ENCODE peak calls at places on chromosomes 6 and 20, in four cellular contexts. C, X, M and O are unnamed samples.

GRCh38 chr20:36836591-36837329 is 39.2 kb upstream of the TLDC2 start:
- DNase-seq in X (peak; percentile 76), C (peak; percentile 91), M (peak; percentile 61), O (no peak)

GRCh38 chr6:16130932-16131387 is 2.1 kb downstream of the MYLIP start:
- DNase-seq in C (peak; percentile 90), M (peak; percentile 87), X (no peak), O (peak; percentile 72)

GRCh38 chr20:62822788-62823651 is 6.2 kb downstream of the COL9A3 start:
- DNase-seq in M (no peak), X (peak; percentile 76), C (peak; percentile 96), O (peak; percentile 29)

GRCh38 chr20:34055290-34055689 is 56.8 kb downstream of the EIF2S2 start:
- DNase-seq in C (no peak), X (no peak), M (no peak), O (no peak)

GRCh38 chr20:58084566-58084965 is 143.9 kb downstream of the ANKRD60 start:
- DNase-seq in M (no peak), X (no peak), C (no peak), O (no peak)

GRCh38 chr6:158072083-158072721 is 90.5 kb downstream of the SYNJ2 start:
- DNase-seq in C (peak; percentile 80), X (peak; percentile 75), M (peak; percentile 81), O (peak; percentile 57)

GRCh38 chr6:10541591-10541990 is 20.4 kb downstream of the GCNT2 start:
- DNase-seq in M (no peak), X (no peak), C (no peak), O (no peak)

GRCh38 chr6:145349950-145350510 is 385.3 kb downstream of the EPM2A start:
- DNase-seq in M (no peak), X (no peak), C (peak; percentile 89), O (no peak)

GRCh38 chr20:6152777-6153176 is 29.9 kb upstream of the FERMT1 start:
- DNase-seq in M (no peak), C (no peak), X (no peak), O (no peak)

GRCh38 chr20:10475225-10475624 is 40.1 kb downstream of the SLX4IP start:
- DNase-seq in X (no peak), M (no peak), C (no peak), O (no peak)

GRCh38 chr20:58342104-58342945 is 32.8 kb downstream of the RAB22A start:
- DNase-seq in X (no peak), C (no peak), M (peak; percentile 19), O (no peak)

GRCh38 chr6:87944541-87944954 is 103.1 kb upstream of the SPACA1 start:
- DNase-seq in M (peak; percentile 33), C (no peak), X (no peak), O (no peak)

GRCh38 chr6:166996406-166996805 is 2.8 kb upstream of the CEP43 start:
- DNase-seq in X (no peak), M (peak; percentile 54), C (no peak), O (no peak)

GRCh38 chr20:1804129-1804503 is 91.1 kb upstream of the SIRPA start:
- DNase-seq in X (no peak), C (peak; percentile 46), M (no peak), O (no peak)

GRCh38 chr6:92122746-92123145 is 1296.6 kb downstream of the EPHA7 start:
- DNase-seq in C (peak; percentile 47), M (peak; percentile 29), X (no peak), O (no peak)

GRCh38 chr6:121951918-121952379 is 447.5 kb upstream of the HSF2 start:
- DNase-seq in M (peak; percentile 61), X (no peak), C (no peak), O (no peak)

GRCh38 chr6:108728826-108729225 is 119.4 kb upstream of the ARMC2 start:
- DNase-seq in C (no peak), M (no peak), X (no peak), O (no peak)

GRCh38 chr6:168219804-168220203 is 99.8 kb downstream of the DACT2 start:
- DNase-seq in M (no peak), C (no peak), X (no peak), O (no peak)

GRCh38 chr20:17622086-17622850 is 52.4 kb downstream of the DSTN start:
- DNase-seq in X (no peak), M (no peak), C (no peak), O (no peak)

GRCh38 chr20:15446373-15446772 is 1109.0 kb upstream of the FLRT3 start:
- DNase-seq in C (no peak), X (no peak), M (no peak), O (no peak)

GRCh38 chr6:110590821-110591351 is 114.5 kb upstream of the SLC22A16 start:
- DNase-seq in M (peak; percentile 4), C (no peak), X (no peak), O (no peak)

GRCh38 chr20:36121981-36122930 is 32.3 kb upstream of the EPB41L1 start:
- DNase-seq in X (no peak), C (peak; percentile 37), M (no peak), O (no peak)

GRCh38 chr6:18432619-18433018 is 45.5 kb downstream of the RNF144B start:
- DNase-seq in C (no peak), X (no peak), M (no peak), O (no peak)

GRCh38 chr6:118288355-118289124 is 259.6 kb upstream of the PLN start:
- DNase-seq in C (no peak), M (peak; percentile 58), X (no peak), O (no peak)

GRCh38 chr6:31125586-31126363 is 5.5 kb upstream of the CDSN start:
- DNase-seq in C (no peak), X (no peak), M (no peak), O (no peak)

GRCh38 chr20:47524385-47524784 is 22.7 kb downstream of the NCOA3 start:
- DNase-seq in X (no peak), M (no peak), C (no peak), O (no peak)

GRCh38 chr6:45187841-45188240 is 140.3 kb upstream of the RUNX2 start:
- DNase-seq in C (no peak), M (peak; percentile 63), X (no peak), O (no peak)

GRCh38 chr20:32314768-32315167 is 37.3 kb downstream of the KIF3B start:
- DNase-seq in M (no peak), C (no peak), X (no peak), O (no peak)

GRCh38 chr6:88840806-88841539 is 122.4 kb downstream of the RNGTT start:
- DNase-seq in M (peak; percentile 42), X (no peak), C (no peak), O (no peak)

GRCh38 chr6:19892250-19892649 is 55.1 kb downstream of the ID4 start:
- DNase-seq in M (no peak), C (no peak), X (no peak), O (no peak)

GRCh38 chr6:158905277-158905676 is 86.1 kb upstream of the EZR start:
- DNase-seq in C (no peak), X (no peak), M (peak; percentile 21), O (peak; percentile 11)

GRCh38 chr6:169520104-169520503 is 181.7 kb downstream of the WDR27 start:
- DNase-seq in X (no peak), M (peak; percentile 69), C (no peak), O (no peak)

GRCh38 chr6:117222861-117223260 is 42.5 kb upstream of the VGLL2 start:
- DNase-seq in X (no peak), C (no peak), M (no peak), O (no peak)

GRCh38 chr6:167678102-167679101 is 148.3 kb upstream of the AFDN start:
- DNase-seq in X (no peak), M (no peak), C (no peak), O (no peak)

GRCh38 chr6:166418691-166419143 is 36.0 kb upstream of the MPC1 start:
- DNase-seq in C (no peak), X (no peak), M (no peak), O (no peak)

GRCh38 chr6:28336284-28337024 is 506 bp upstream of the ZSCAN31 start:
- DNase-seq in C (peak; percentile 48), X (peak; percentile 61), M (peak; percentile 63), O (peak; percentile 23)

GRCh38 chr20:50146214-50146613 is 7.3 kb downstream of the PEDS1 start:
- DNase-seq in C (no peak), M (no peak), X (no peak), O (no peak)
- H3K4me1 ChIP-seq in C (peaks cover 18% of the 10 kb centered on the region), M (peaks cover 21% of the 10 kb centered on the region), X (peaks cover 51% of the 10 kb centered on the region), O (peaks cover 57% of the 10 kb centered on the region)

DNA sequence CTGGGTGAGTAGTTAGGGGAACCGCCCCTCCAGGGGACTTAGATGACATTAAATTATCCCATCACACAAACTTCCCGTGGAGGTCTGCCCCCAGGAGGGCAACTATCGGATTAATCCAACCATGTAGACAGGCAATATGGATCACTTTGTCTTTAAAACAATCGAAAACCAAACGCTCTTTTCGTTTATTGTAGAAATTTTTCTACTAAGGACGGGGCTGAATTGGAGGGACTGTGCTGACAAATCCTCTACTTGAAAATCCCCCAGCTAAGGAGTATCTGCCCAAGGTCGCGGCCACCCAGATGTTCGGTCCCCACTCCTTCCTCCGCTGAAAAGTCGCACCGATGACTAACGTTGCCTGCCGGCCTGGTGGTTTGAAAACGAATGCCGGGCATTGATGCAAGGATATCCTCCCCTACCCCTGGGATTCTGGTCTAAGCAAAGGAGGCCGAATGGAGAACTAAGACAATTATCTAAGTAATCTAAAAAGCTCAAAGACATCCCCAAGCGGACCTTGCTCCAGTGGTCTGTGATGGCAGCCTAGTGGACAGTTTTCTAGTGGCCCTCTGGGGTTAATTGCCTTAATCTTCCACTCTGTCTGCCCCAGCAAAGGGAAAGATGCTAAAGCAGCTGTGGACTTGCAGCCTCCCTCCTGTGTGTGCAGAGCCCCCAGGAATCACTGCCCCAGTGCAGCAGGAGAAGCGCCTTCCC is 3.7 kb upstream of the FOXC1 start:
- DNase-seq in X (no peak), C (peak; percentile 59), M (peak; percentile 23), O (no peak)
- H3K4me3 ChIP-seq in X (no peak overlapping the region), C (no peak overlapping the region), M (no peak overlapping the region), O (no peak overlapping the region)

GRCh38 chr6:2737885-2738284 is 12.8 kb downstream of the MYLK4 start:
- DNase-seq in X (no peak), C (no peak), M (no peak), O (no peak)
- H3K4me1 ChIP-seq in X (no peaks in the 10 kb centered on the region), C (peaks cover 49% of the 10 kb centered on the region), M (no peaks in the 10 kb centered on the region), O (no peaks in the 10 kb centered on the region)

GRCh38 chr20:21105429-21106170 is 558 bp downstream of the LINC00237 start:
- DNase-seq in C (no peak), M (no peak), X (no peak), O (no peak)
- H3K4me3 ChIP-seq in C (no peak overlapping the region), M (no peak overlapping the region), X (no peak overlapping the region), O (no peak overlapping the region)

DNA sequence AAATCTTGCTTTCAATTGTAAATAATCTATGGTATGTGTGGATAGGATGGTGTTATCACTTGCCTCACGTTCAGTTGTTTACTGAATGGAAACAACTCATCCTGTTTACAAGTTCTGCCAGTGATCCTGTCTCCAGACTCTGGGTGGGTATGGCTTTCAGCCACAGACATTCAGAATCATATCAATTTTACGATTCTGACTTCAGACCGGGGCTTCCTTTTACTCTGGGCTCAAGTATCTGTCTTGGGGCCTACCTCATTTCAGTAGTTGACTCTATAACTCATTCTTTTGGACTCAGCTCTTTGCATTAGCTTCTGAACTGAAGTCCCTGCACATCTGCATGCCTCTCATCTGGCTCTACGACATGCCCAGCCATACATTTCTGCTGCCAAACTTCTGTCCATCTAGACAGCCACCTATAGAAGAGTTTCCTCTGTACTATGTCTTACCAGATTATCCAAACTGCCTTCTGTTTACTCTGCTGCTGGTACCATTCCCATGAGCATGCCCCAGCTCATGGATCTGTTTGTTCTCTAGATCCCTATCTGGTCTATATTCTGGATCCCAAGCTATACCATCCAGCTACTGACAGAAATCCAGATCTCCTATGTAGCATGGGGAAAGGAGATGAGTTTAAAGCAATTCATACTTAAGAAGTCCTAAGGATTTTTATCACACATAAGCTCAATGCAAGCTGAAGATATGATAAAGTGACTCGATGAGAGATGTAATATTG is 34.3 kb downstream of the FYN start:
- DNase-seq in M (no peak), X (no peak), C (no peak), O (no peak)
- H3K4me1 ChIP-seq in M (peaks cover 6% of the 10 kb centered on the region), X (peaks cover 17% of the 10 kb centered on the region), C (peaks cover 53% of the 10 kb centered on the region), O (peaks cover 100% of the 10 kb centered on the region)